ENCODE peak calls at places on chromosomes 11 and 22, in four cellular contexts. H is CD4-positive, alpha-beta T cell; Y is HepG2; A is naive thymus-derived CD4-positive, alpha-beta T cell. Z is an unnamed sample.

GRCh38 chr11:97722065-97722464 is 1298.7 kb upstream of the CNTN5 start:
- DNase-seq in H (no peak), Y (peak; percentile 24), A (no peak), Z (peak; percentile 93)

GRCh38 chr11:66855574-66856495 is 1.0 kb upstream of the LRFN4 start:
- DNase-seq in H (peak; percentile 45), Y (peak; percentile 62), A (no peak), Z (peak; percentile 97)

GRCh38 chr11:27281740-27282139 is 81.3 kb downstream of the CCDC34 start:
- DNase-seq in H (no peak), Y (peak; percentile 29), A (no peak), Z (no peak)

GRCh38 chr22:20758688-20759087 is 15.2 kb upstream of the SERPIND1 start:
- DNase-seq in H (no peak), Y (peak; percentile 56), A (no peak), Z (no peak)

GRCh38 chr11:110712643-110713468 is 619 bp upstream of the ARHGAP20 start:
- DNase-seq in H (no peak), Y (no peak), A (peak; percentile 8), Z (peak; percentile 74)

GRCh38 chr11:131811380-131811779 is 441.0 kb downstream of the NTM start:
- DNase-seq in H (no peak), Y (no peak), A (no peak), Z (no peak)

GRCh38 chr11:76086713-76087635 is 119.3 kb downstream of the WNT11 start:
- DNase-seq in H (no peak), Y (no peak), A (no peak), Z (no peak)

GRCh38 chr22:20622650-20623339 is 115.4 kb downstream of the MED15 start:
- DNase-seq in H (no peak), Y (no peak), A (no peak), Z (no peak)

GRCh38 chr11:65381721-65382035 is 768 bp downstream of the SLC25A45 start:
- DNase-seq in H (no peak), Y (peak; percentile 94), A (no peak), Z (no peak)

GRCh38 chr11:118060081-118060661 is 16.7 kb upstream of the TMPRSS4 start:
- DNase-seq in H (no peak), Y (no peak), A (no peak), Z (no peak)

GRCh38 chr11:5624489-5625278 is at the start of gene TRIM34:
- DNase-seq in H (peak; percentile 49), Y (no peak), A (peak; percentile 77), Z (peak; percentile 72)

GRCh38 chr11:123166095-123166559 is 28.9 kb downstream of the CLMP start:
- DNase-seq in H (no peak), Y (no peak), A (no peak), Z (peak; percentile 68)

GRCh38 chr11:132072880-132073213 is 702.4 kb downstream of the NTM start:
- DNase-seq in H (no peak), Y (no peak), A (no peak), Z (no peak)

GRCh38 chr22:32531955-32532818 is 57.6 kb downstream of the FBXO7 start:
- DNase-seq in H (no peak), Y (peak; percentile 87), A (no peak), Z (peak; percentile 52)

GRCh38 chr11:90476442-90477007 is 253.7 kb upstream of the CHORDC1 start:
- DNase-seq in H (no peak), Y (peak; percentile 29), A (peak; percentile 5), Z (peak; percentile 12)

GRCh38 chr22:50621491-50621880 is 6.5 kb downstream of the ARSA start:
- DNase-seq in H (peak; percentile 63), Y (no peak), A (peak; percentile 84), Z (no peak)
- H3K27ac ChIP-seq in H (peak overlapping the region; percentile 85), Y (peak overlapping the region; percentile 9), A (peak overlapping the region; percentile 93), Z (no peak overlapping the region)

GRCh38 chr11:13859986-13860385 is 102.5 kb upstream of the SPON1 start:
- DNase-seq in H (peak; percentile 35), Y (no peak), A (peak; percentile 70), Z (no peak)

GRCh38 chr11:13857828-13858227 is 104.7 kb upstream of the SPON1 start:
- DNase-seq in H (no peak), Y (no peak), A (no peak), Z (no peak)

GRCh38 chr11:13862845-13863392 is 99.6 kb upstream of the SPON1 start:
- DNase-seq in H (no peak), Y (no peak), A (no peak), Z (no peak)

GRCh38 chr11:13861411-13861810 is 101.1 kb upstream of the SPON1 start:
- DNase-seq in H (no peak), Y (no peak), A (peak; percentile 19), Z (no peak)
- H3K27ac ChIP-seq in H (no peak overlapping the region), Y (no peak overlapping the region), A (no peak overlapping the region), Z (no peak overlapping the region)

DNA sequence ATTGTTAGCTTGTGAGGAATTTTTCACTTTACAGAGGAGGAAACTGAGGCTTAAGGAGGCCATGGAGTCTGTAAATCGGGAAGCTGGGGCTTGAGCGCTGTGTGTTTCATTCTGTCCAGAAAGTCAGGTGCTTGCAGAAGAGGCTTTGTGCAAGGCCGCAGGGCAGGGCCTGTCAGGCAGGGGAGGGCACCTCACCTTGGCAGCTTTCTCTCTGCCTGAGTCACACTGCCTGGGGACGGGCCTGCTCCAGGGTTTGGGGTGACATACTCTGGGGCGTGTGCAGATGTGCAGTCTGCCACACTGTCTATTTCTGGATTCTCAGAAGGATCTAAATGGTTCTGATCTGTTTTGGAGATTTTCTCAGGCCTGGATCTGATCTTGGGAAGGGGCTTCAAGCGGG is 8.4 kb downstream of the INCENP start:
- DNase-seq in H (no peak), Y (no peak), A (no peak), Z (no peak)
- H3K27ac ChIP-seq in H (no peak overlapping the region), Y (no peak overlapping the region), A (no peak overlapping the region), Z (no peak overlapping the region)

DNA sequence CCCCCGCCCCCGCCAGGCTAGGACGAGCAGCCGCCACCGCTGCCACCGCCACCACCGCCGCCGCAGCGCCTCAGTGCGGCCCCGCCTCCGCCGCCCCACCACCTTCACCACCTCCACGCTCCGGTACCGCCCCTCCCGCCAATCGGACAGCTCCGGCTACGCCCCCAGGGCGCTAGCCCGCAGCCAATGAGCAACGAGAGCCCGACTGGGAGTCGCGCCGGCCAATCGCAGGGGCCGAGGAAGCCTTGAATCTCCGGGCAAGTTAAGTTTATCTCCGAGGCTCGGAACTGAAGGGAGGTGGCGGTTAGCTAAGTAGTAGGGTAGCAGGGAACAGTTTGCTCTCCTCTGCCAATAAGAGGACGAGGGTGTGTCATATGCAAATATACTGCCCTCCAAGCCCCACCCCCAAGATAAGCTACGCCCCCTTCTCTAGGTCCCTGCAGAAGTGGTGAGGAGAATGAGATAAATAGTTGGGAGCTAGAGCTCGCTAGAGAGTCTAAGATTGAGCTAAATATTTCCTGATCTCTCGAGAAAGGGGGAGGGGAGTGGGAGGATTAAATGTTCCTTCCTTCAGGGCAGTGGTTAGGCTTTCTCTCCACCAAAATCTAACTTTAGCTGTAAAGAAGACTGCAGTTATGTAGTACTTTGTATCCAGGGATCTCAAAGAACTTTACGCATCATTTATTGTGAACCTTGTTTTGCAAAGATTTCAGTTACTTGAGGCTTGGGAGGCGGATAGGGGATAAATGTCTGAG is at the start of gene SESN3:
- DNase-seq in H (peak; percentile 99), Y (peak; percentile 89), A (peak; percentile 100), Z (peak; percentile 100)
- H3K27ac ChIP-seq in H (peak within 1 kb of the TSS; percentile 82), Y (no peak within 1 kb of the TSS), A (peak within 1 kb of the TSS; percentile 77), Z (peak within 1 kb of the TSS; percentile 78)

GRCh38 chr11:46694095-46694494 is 6.3 kb downstream of the ARHGAP1 start:
- DNase-seq in H (no peak), Y (no peak), A (no peak), Z (no peak)
- H3K27ac ChIP-seq in H (no peak overlapping the region), Y (peak overlapping the region; percentile 60), A (peak overlapping the region; percentile 35), Z (no peak overlapping the region)

DNA sequence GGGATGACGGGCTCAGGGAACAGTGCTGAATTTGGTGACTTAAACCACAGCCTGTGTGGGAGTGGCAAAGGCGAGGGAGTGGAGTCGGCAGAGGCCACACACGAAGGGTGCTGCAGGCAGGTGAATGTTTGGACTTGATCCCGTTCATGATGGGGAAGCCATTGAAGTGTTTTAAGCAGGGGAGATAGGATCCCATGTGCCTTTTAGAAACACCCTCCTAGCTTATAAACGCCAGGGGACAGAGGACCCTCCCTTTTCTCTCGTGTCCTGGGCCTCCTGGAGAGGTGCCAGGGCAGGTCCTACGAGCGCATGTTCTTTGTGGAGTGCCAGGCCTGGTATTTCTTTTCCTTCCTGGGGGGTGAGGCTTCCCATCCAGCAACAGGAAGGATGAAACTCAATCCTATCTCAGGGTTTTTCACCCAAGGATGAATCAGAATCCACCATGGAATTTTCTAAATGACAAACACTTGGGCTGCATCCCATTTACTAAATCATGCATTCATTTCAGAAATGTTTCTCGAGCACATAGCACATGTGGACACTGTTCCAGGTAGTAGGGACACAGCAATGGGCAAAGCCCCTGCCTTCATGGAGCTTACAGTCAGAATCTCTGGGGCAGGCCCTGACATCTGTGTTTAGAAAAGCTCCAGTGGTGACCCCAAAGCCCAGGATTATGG is 59.6 kb downstream of the CHRDL2 start:
- DNase-seq in H (no peak), Y (no peak), A (no peak), Z (no peak)
- H3K27ac ChIP-seq in H (no peak overlapping the region), Y (no peak overlapping the region), A (no peak overlapping the region), Z (no peak overlapping the region)

GRCh38 chr11:106503901-106504300 is 426.4 kb downstream of the AASDHPPT start:
- DNase-seq in H (no peak), Y (no peak), A (no peak), Z (no peak)
- H3K27ac ChIP-seq in H (no peak overlapping the region), Y (no peak overlapping the region), A (no peak overlapping the region), Z (no peak overlapping the region)